ENCODE peak calls at places on chromosome 1, in seven cellular contexts. P is A549, O is left ventricle myocardium inferior, Q is neural progenitor cell, M is OCI-LY7, J is sigmoid colon, N is Peyer's patch. F is an unnamed sample.

GRCh38 chr1:11143907-11144306 is 44.2 kb upstream of the EXOSC10 start:
- DNase-seq in P (no peak), O (no peak), Q (no peak), M (peak; percentile 48), J (no peak), N (no peak), F (no peak)

GRCh38 chr1:212721388-212722247 is 22.0 kb upstream of the BATF3 start:
- DNase-seq in P (peak; percentile 28), O (no peak), Q (no peak), M (no peak), J (no peak), N (no peak), F (no peak)

GRCh38 chr1:224700915-224701531 is 84.9 kb downstream of the CNIH3 start:
- DNase-seq in P (peak; percentile 17), O (no peak), Q (peak; percentile 71), M (peak; percentile 68), J (no peak), N (no peak), F (no peak)

GRCh38 chr1:178774263-178774662 is 49.2 kb downstream of the RALGPS2 start:
- DNase-seq in P (no peak), O (no peak), Q (no peak), M (peak; percentile 48), J (no peak), N (no peak), F (no peak)

GRCh38 chr1:18734461-18735368 is 104.1 kb downstream of the PAX7 start:
- DNase-seq in P (no peak), O (no peak), Q (no peak), M (no peak), J (no peak), N (no peak), F (no peak)

GRCh38 chr1:152024228-152024627 is 12.6 kb downstream of the S100A11 start:
- DNase-seq in P (no peak), O (no peak), Q (peak; percentile 65), M (no peak), J (no peak), N (no peak), F (no peak)

GRCh38 chr1:67484492-67484891 is 54.3 kb upstream of the SERBP1 start:
- DNase-seq in P (no peak), O (no peak), Q (peak; percentile 57), M (no peak), J (no peak), N (no peak), F (no peak)

GRCh38 chr1:110783292-110783918 is 89.5 kb upstream of the CD53 start:
- DNase-seq in P (peak; percentile 43), O (no peak), Q (peak; percentile 67), M (peak; percentile 81), J (no peak), N (peak; percentile 76), F (no peak)

GRCh38 chr1:205048382-205048781 is 5.4 kb downstream of the CNTN2 start:
- DNase-seq in P (no peak), O (no peak), Q (no peak), M (no peak), J (no peak), N (no peak), F (no peak)

GRCh38 chr1:153774780-153775431 is at the start of gene SLC27A3:
- DNase-seq in P (no peak), O (peak; percentile 86), Q (peak; percentile 58), M (no peak), J (peak; percentile 94), N (no peak), F (peak; percentile 94)

GRCh38 chr1:89051300-89051943 is 13.6 kb downstream of the GBP1 start:
- DNase-seq in P (no peak), O (no peak), Q (no peak), M (no peak), J (no peak), N (no peak), F (no peak)

GRCh38 chr1:63012339-63012738 is 228.4 kb downstream of the ATG4C start:
- DNase-seq in P (no peak), O (no peak), Q (no peak), M (no peak), J (no peak), N (no peak), F (no peak)

GRCh38 chr1:18015719-18016118 is 91.9 kb upstream of the IGSF21 start:
- DNase-seq in P (no peak), O (no peak), Q (no peak), M (no peak), J (no peak), N (no peak), F (no peak)

GRCh38 chr1:101190441-101190840 is 46.4 kb upstream of the S1PR1 start:
- DNase-seq in P (no peak), O (no peak), Q (no peak), M (no peak), J (no peak), N (no peak), F (no peak)

GRCh38 chr1:17198476-17199258 is 6.3 kb upstream of the PADI1 start:
- DNase-seq in P (no peak), O (no peak), Q (no peak), M (no peak), J (peak; percentile 30), N (peak; percentile 36), F (no peak)

GRCh38 chr1:210123383-210123782 is 109.2 kb upstream of the SERTAD4 start:
- DNase-seq in P (no peak), O (no peak), Q (no peak), M (no peak), J (no peak), N (no peak), F (no peak)

GRCh38 chr1:45442272-45442671 is 48.7 kb downstream of the TESK2 start:
- DNase-seq in P (no peak), O (no peak), Q (no peak), M (no peak), J (no peak), N (no peak), F (no peak)

GRCh38 chr1:223556414-223557124 is 108.9 kb downstream of the CAPN8 start:
- DNase-seq in P (peak; percentile 46), O (no peak), Q (peak; percentile 72), M (peak; percentile 18), J (no peak), N (peak; percentile 82), F (no peak)

GRCh38 chr1:91760487-91760886 is 125.5 kb downstream of the TGFBR3 start:
- DNase-seq in P (no peak), O (no peak), Q (no peak), M (no peak), J (no peak), N (no peak), F (no peak)

GRCh38 chr1:41618066-41618825 is 133.8 kb upstream of the EDN2 start:
- DNase-seq in P (no peak), O (peak; percentile 87), Q (no peak), M (no peak), J (peak; percentile 87), N (peak; percentile 73), F (peak; percentile 89)

GRCh38 chr1:39204441-39205081 is at the start of gene MACF1:
- DNase-seq in P (peak; percentile 50), O (peak; percentile 66), Q (peak; percentile 62), M (peak; percentile 61), J (peak; percentile 92), N (peak; percentile 69), F (no peak)

GRCh38 chr1:34166191-34167090 is 1.4 kb upstream of the CSMD2 start:
- DNase-seq in P (no peak), O (no peak), Q (peak; percentile 75), M (no peak), J (no peak), N (no peak), F (peak; percentile 72)

GRCh38 chr1:34167091-34167788 is 2.2 kb upstream of the CSMD2 start:
- DNase-seq in P (no peak), O (no peak), Q (peak; percentile 39), M (no peak), J (no peak), N (no peak), F (no peak)

GRCh38 chr1:34164510-34165381 is at the start of gene CSMD2:
- DNase-seq in P (no peak), O (peak; percentile 18), Q (peak; percentile 88), M (no peak), J (no peak), N (no peak), F (peak; percentile 52)

GRCh38 chr1:34163792-34164509 is 1.1 kb downstream of the CSMD2 start:
- DNase-seq in P (no peak), O (no peak), Q (peak; percentile 78), M (no peak), J (no peak), N (no peak), F (no peak)

DNA sequence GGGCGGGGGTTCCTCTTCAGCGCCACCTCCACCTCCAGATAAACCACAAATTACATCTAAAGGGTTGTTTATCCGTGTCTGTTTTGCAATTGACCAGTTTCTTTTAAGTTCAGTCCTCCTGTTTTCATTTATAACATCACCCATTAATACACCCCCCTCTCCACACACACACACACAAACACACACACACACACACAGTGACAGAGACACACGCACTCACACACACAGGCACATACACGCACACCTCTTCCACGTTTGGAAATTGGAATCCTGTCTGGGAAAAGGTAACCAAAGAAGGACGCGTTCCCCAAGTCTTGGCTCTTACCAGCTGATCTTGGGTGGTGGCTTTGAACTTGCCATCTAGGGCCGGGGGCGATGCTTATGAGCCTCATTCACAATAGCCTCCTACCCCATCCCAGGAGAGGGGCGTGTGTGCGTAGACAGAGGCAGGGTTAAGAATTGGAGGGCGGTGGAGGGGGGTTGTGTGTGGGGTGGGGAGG is 442 bp upstream of the CSMD2 start:
- DNase-seq in P (no peak), O (no peak), Q (peak; percentile 32), M (no peak), J (no peak), N (no peak), F (no peak)
- H3K4me3 ChIP-seq in P (peak overlapping the region; percentile 41), O (peak overlapping the region; percentile 60), Q (peak overlapping the region; percentile 84), M (no peak overlapping the region), J (peak overlapping the region; percentile 49), N (peak overlapping the region; percentile 39), F (peak overlapping the region; percentile 28)

DNA sequence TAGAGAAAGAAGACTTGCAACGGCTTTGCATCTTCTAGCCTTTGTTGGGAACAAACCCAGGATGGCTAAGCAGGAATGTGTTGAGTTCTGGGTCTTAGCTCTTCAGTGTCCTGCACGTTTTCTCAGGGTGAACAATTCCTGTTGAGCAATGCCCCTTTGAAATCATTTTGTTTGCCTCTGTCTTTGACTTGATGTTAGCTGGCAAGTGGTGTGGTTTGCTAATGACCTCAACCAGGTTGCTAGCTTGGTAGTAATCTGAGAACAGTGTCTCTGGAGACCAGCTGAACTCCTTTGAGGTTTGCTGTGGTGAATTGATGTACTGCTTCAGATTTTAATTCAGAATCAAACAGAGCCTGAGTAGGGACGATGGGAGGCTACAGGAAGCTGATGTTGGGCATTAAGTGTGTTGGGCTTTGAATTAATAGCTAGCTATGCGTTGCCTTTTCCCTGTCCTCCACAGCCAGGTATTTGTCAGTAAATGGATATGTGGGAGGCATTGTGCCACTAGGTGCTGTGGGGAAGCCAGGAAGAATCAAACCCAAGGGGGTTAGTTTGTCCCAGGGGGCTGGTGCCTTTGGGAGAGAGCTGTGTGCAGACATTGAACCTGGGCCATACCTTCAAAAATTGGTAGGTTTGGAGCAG is 23.3 kb upstream of the SRSF10 start:
- DNase-seq in P (no peak), O (no peak), Q (peak; percentile 47), M (peak; percentile 25), J (no peak), N (no peak), F (no peak)
- H3K4me1 ChIP-seq in P (peaks cover 14% of the 10 kb centered on the region), O (peaks cover 22% of the 10 kb centered on the region), Q (peaks cover 13% of the 10 kb centered on the region), M (no peaks in the 10 kb centered on the region), J (peaks cover 8% of the 10 kb centered on the region), N (no peaks in the 10 kb centered on the region), F (no peaks in the 10 kb centered on the region)

GRCh38 chr1:193114485-193115095 is 7.2 kb upstream of the CDC73 start:
- DNase-seq in P (no peak), O (no peak), Q (no peak), M (no peak), J (no peak), N (no peak), F (no peak)
- H3K4me3 ChIP-seq in P (no peak overlapping the region), O (no peak overlapping the region), Q (no peak overlapping the region), M (no peak overlapping the region), J (no peak overlapping the region), N (no peak overlapping the region), F (no peak overlapping the region)

GRCh38 chr1:5901150-5901549 is 91.1 kb downstream of the NPHP4 start:
- DNase-seq in P (no peak), O (no peak), Q (no peak), M (no peak), J (no peak), N (no peak), F (no peak)
- H3K4me1 ChIP-seq in P (peaks cover 3% of the 10 kb centered on the region), O (no peaks in the 10 kb centered on the region), Q (peaks cover 19% of the 10 kb centered on the region), M (peaks cover 9% of the 10 kb centered on the region), J (no peaks in the 10 kb centered on the region), N (no peaks in the 10 kb centered on the region), F (no peaks in the 10 kb centered on the region)

F was measured in left lung.